ENCODE peak calls at places on chromosomes 5 and 9, in four cellular contexts. Y is body of pancreas, R is HCT116, K is sigmoid colon. T is an unnamed sample.

GRCh38 chr5:74067748-74068541 is 441.9 kb downstream of the ARHGEF28 start:
- DNase-seq in Y (no peak), R (peak; percentile 8), K (no peak), T (no peak)

GRCh38 chr9:133129001-133129799 is 8.2 kb upstream of the RALGDS start:
- DNase-seq in Y (no peak), R (no peak), K (no peak), T (no peak)

GRCh38 chr5:171635846-171636245 is 149.8 kb upstream of the SMIM23 start:
- DNase-seq in Y (no peak), R (no peak), K (no peak), T (no peak)

GRCh38 chr5:51104556-51104955 is 278.7 kb upstream of the ISL1 start:
- DNase-seq in Y (no peak), R (no peak), K (no peak), T (no peak)

GRCh38 chr5:67465556-67466206 is 269.1 kb upstream of the CD180 start:
- DNase-seq in Y (no peak), R (no peak), K (no peak), T (peak; percentile 16)

GRCh38 chr5:170484459-170484831 is 19.4 kb upstream of the KCNIP1 start:
- DNase-seq in Y (no peak), R (no peak), K (no peak), T (no peak)

GRCh38 chr5:52844885-52845284 is 57.2 kb downstream of the ITGA1 start:
- DNase-seq in Y (no peak), R (no peak), K (no peak), T (no peak)

GRCh38 chr5:122089614-122090013 is 11.6 kb upstream of the LOX start:
- DNase-seq in Y (no peak), R (no peak), K (no peak), T (no peak)

GRCh38 chr9:133767008-133767407 is 28.9 kb upstream of the SARDH start:
- DNase-seq in Y (no peak), R (no peak), K (no peak), T (no peak)

GRCh38 chr9:133454325-133454724 is 5.5 kb upstream of the CACFD1 start:
- DNase-seq in Y (no peak), R (no peak), K (no peak), T (no peak)

GRCh38 chr9:110050925-110051355 is 157.0 kb downstream of the C9orf152 start:
- DNase-seq in Y (no peak), R (peak; percentile 48), K (peak; percentile 80), T (peak; percentile 60)

GRCh38 chr5:173909205-173909604 is 21.1 kb downstream of the CPEB4 start:
- DNase-seq in Y (no peak), R (no peak), K (no peak), T (no peak)

GRCh38 chr9:110894731-110895130 is 143.5 kb downstream of the LPAR1 start:
- DNase-seq in Y (no peak), R (no peak), K (no peak), T (no peak)

GRCh38 chr5:15103130-15103529 is 231.6 kb upstream of the ANKH start:
- DNase-seq in Y (no peak), R (no peak), K (no peak), T (no peak)

GRCh38 chr9:76013797-76014196 is 123.3 kb downstream of the PCSK5 start:
- DNase-seq in Y (no peak), R (no peak), K (no peak), T (no peak)

GRCh38 chr5:172729588-172729987 is 41.4 kb downstream of the DUSP1 start:
- DNase-seq in Y (no peak), R (no peak), K (peak; percentile 63), T (no peak)

GRCh38 chr5:55492449-55492848 is 42.3 kb downstream of the PLPP1 start:
- DNase-seq in Y (no peak), R (no peak), K (no peak), T (no peak)

GRCh38 chr5:32030686-32031478 is 143.2 kb downstream of the GOLPH3 start:
- DNase-seq in Y (no peak), R (no peak), K (no peak), T (no peak)

GRCh38 chr5:6003040-6003825 is 375.1 kb downstream of the MED10 start:
- DNase-seq in Y (no peak), R (no peak), K (no peak), T (no peak)

GRCh38 chr9:3997492-3997891 is 302.4 kb downstream of the GLIS3 start:
- DNase-seq in Y (no peak), R (no peak), K (no peak), T (no peak)

GRCh38 chr5:171606414-171607024 is 179.1 kb upstream of the SMIM23 start:
- DNase-seq in Y (no peak), R (peak; percentile 67), K (no peak), T (no peak)

GRCh38 chr5:96128204-96128864 is 166.7 kb upstream of the ELL2 start:
- DNase-seq in Y (no peak), R (no peak), K (no peak), T (no peak)

GRCh38 chr5:168851902-168852321 is 272.7 kb upstream of the PANK3 start:
- DNase-seq in Y (no peak), R (no peak), K (no peak), T (no peak)

GRCh38 chr5:23727271-23727670 is 219.9 kb downstream of the PRDM9 start:
- DNase-seq in Y (no peak), R (no peak), K (no peak), T (no peak)

GRCh38 chr5:61333351-61334223 is 1.5 kb downstream of the ZSWIM6 start:
- DNase-seq in Y (peak; percentile 42), R (no peak), K (peak; percentile 73), T (peak; percentile 37)

GRCh38 chr9:110971234-110971633 is 67.0 kb downstream of the LPAR1 start:
- DNase-seq in Y (no peak), R (no peak), K (no peak), T (no peak)

GRCh38 chr5:5298068-5298633 is 124.3 kb upstream of the ICE1 start:
- DNase-seq in Y (no peak), R (no peak), K (no peak), T (no peak)

GRCh38 chr9:125525846-125526619 is 181.0 kb downstream of the MAPKAP1 start:
- DNase-seq in Y (no peak), R (no peak), K (no peak), T (no peak)

GRCh38 chr5:146828385-146828784 is 50.2 kb downstream of the PPP2R2B start:
- DNase-seq in Y (no peak), R (no peak), K (no peak), T (no peak)

GRCh38 chr9:5851445-5851844 is 18.5 kb upstream of the ERMP1 start:
- DNase-seq in Y (no peak), R (no peak), K (no peak), T (no peak)

GRCh38 chr9:121741198-121741918 is 89.9 kb downstream of the DAB2IP start:
- DNase-seq in Y (no peak), R (no peak), K (no peak), T (no peak)

GRCh38 chr5:73693573-73694061 is 67.6 kb downstream of the ARHGEF28 start:
- DNase-seq in Y (peak; percentile 48), R (no peak), K (no peak), T (no peak)

GRCh38 chr9:83132768-83133167 is 69.8 kb upstream of the RASEF start:
- DNase-seq in Y (peak; percentile 17), R (no peak), K (no peak), T (no peak)

GRCh38 chr9:21078702-21079101 is 960 bp upstream of the IFNB1 start:
- DNase-seq in Y (no peak), R (no peak), K (no peak), T (no peak)

GRCh38 chr9:849431-849830 is 7.9 kb downstream of the DMRT1 start:
- DNase-seq in Y (no peak), R (no peak), K (no peak), T (no peak)

GRCh38 chr9:79731483-79731882 is 159.7 kb downstream of the TLE4 start:
- DNase-seq in Y (no peak), R (no peak), K (no peak), T (no peak)

GRCh38 chr9:81814794-81815464 is 113.3 kb upstream of the SPATA31D4 start:
- DNase-seq in Y (no peak), R (no peak), K (no peak), T (no peak)

GRCh38 chr5:173457482-173457881 is 129.3 kb upstream of the STC2 start:
- DNase-seq in Y (no peak), R (no peak), K (no peak), T (no peak)

DNA sequence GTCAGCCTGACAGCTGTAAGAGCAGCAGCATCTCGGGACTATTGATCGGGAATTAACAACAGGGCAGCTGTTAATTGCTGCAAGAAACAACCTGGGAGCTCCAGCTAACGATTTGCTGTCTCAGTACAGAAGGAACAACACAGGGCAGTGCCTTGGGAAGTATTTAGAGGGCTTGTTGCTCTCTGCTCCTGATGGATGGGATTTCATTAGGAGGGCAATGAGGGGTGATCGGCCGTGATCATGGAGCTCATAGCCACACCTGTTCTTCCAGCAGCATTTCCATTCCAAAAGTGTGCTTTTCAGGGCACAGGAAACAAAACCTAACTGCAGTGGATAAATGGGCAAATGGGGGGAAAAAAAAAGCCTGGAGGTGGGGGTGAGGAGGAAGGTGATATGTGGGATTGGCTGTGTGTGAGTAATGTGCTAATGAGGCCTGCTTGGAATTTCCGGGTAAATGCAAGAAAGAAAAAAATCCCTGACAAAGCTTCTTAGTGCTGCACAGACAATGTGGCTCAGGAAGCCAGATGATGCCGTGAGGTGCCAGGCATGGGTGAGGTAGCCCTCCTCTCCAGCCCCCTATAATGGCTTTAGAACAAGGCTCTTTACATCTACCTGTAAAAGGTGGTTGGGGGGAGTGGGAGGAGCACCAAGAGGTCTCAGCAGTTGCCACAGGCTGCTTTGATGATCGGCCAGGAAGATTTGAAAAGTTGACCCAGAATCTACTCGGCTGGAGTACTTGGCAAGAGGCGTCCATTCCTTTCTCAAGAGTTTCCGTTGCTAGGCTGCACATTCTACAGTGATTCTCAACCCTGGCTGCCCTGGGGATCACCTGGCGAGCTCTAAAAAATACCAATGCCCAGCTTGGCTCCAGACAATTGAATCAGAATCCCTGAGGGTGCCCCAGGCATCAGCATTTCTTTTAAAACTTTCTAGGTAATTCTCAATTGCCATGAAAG is 139.5 kb upstream of the KLF9 start:
- DNase-seq in Y (no peak), R (no peak), K (peak; percentile 74), T (peak; percentile 31)
- TF ChIP-seq POLR2A in Y (no peak), R (no peak), K (no peak), T (no peak)

GRCh38 chr5:143284002-143284401 is 119.5 kb downstream of the NR3C1 start:
- DNase-seq in Y (no peak), R (no peak), K (no peak), T (no peak)
- H3K36me3 ChIP-seq in Y (peaks cover 2% of the 10 kb centered on the region), R (no peaks in the 10 kb centered on the region), K (no peaks in the 10 kb centered on the region), T (no peaks in the 10 kb centered on the region)

GRCh38 chr5:177297922-177298321 is 5.6 kb downstream of the RAB24 start:
- DNase-seq in Y (no peak), R (no peak), K (no peak), T (no peak)
- TF ChIP-seq POLR2A in Y (no peak), R (no peak), K (no peak), T (no peak)

DNA sequence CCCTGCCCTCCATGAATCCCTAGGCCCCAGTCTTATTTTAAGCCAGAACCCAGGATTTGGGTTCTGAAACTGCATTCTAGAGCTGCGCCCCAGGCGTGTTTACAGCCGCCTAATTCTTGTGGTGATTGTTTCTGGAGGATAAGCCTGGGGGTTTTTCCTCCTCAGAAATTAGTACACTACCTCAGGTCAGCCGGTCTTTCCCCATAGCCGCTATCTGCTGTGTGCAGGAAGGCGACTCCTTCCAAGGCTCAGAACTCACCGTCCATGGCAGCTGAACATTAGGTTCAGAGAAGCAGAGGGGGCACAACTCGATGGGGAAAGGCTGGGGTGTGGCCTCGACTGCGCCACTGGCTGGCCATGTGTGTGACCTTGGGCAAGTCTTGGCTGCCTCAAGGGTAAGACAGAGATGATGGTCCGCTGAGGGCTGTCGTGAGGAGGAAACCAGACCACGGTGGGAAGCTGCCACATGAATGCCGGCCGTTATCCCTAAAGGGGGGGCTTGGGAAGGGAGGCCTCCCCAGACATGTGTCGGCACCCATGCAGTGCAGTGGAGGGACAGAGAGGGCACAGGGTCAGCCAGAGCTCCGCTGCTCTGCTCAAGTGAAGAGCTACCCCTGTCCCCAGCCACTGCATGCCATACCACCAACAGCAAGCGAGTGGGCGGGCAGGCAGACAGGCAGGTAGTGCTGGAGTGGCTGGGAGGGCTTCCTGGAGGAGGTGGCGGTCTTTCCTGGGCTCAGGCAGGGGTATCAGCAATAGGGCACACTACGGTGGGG is 28.9 kb downstream of the SHB start:
- DNase-seq in Y (no peak), R (no peak), K (no peak), T (no peak)
- H3K36me3 ChIP-seq in Y (no peaks in the 10 kb centered on the region), R (no peaks in the 10 kb centered on the region), K (no peaks in the 10 kb centered on the region), T (no peaks in the 10 kb centered on the region)

T was measured in uterus.